ENCODE peak calls at places on chromosome 4, in six cellular contexts. P, U, I, A, D and X are unnamed samples.

GRCh38 chr4:146975535-146975934 is 29.9 kb upstream of the TTC29 start:
- DNase-seq in P (no peak), U (no peak), I (no peak), A (no peak), D (no peak), X (no peak)

GRCh38 chr4:98793658-98794057 is 135.2 kb upstream of the TSPAN5 start:
- DNase-seq in P (no peak), U (no peak), I (no peak), A (no peak), D (no peak), X (no peak)

GRCh38 chr4:78298618-78299017 is 241.5 kb downstream of the FRAS1 start:
- DNase-seq in P (no peak), U (no peak), I (no peak), A (no peak), D (no peak), X (no peak)

GRCh38 chr4:87651941-87652340 is 1.9 kb downstream of the DMP1 start:
- DNase-seq in P (no peak), U (no peak), I (no peak), A (no peak), D (no peak), X (no peak)

GRCh38 chr4:80471701-80472100 is 136.2 kb downstream of the CFAP299 start:
- DNase-seq in P (peak; percentile 11), U (peak; percentile 52), I (no peak), A (no peak), D (no peak), X (peak; percentile 70)

GRCh38 chr4:114658776-114659175 is 60.2 kb downstream of the UGT8 start:
- DNase-seq in P (no peak), U (no peak), I (no peak), A (no peak), D (no peak), X (no peak)

GRCh38 chr4:92305148-92305877 is 1.5 kb downstream of the GRID2 start:
- DNase-seq in P (peak; percentile 54), U (peak; percentile 43), I (no peak), A (no peak), D (no peak), X (peak; percentile 25)

GRCh38 chr4:146370841-146371240 is 150.9 kb downstream of the SLC10A7 start:
- DNase-seq in P (no peak), U (no peak), I (no peak), A (no peak), D (no peak), X (no peak)

GRCh38 chr4:19945979-19946380 is 305.7 kb upstream of the SLIT2 start:
- DNase-seq in P (peak; percentile 96), U (no peak), I (no peak), A (no peak), D (no peak), X (no peak)

GRCh38 chr4:27017623-27018022 is 157.0 kb downstream of the STIM2 start:
- DNase-seq in P (no peak), U (no peak), I (no peak), A (no peak), D (no peak), X (no peak)

GRCh38 chr4:41318839-41319530 is 62.3 kb downstream of the UCHL1 start:
- DNase-seq in P (no peak), U (no peak), I (no peak), A (no peak), D (no peak), X (peak; percentile 2)

GRCh38 chr4:17623451-17624001 is 9.1 kb downstream of the MED28 start:
- DNase-seq in P (no peak), U (no peak), I (no peak), A (no peak), D (no peak), X (no peak)

GRCh38 chr4:112099701-112100289 is 45.5 kb upstream of the FAM241A start:
- DNase-seq in P (peak; percentile 79), U (no peak), I (peak; percentile 72), A (no peak), D (no peak), X (peak; percentile 57)

GRCh38 chr4:159776915-159777314 is 674.0 kb downstream of the RAPGEF2 start:
- DNase-seq in P (no peak), U (no peak), I (no peak), A (no peak), D (no peak), X (no peak)

GRCh38 chr4:169106696-169107229 is 96.7 kb upstream of the CBR4 start:
- DNase-seq in P (no peak), U (no peak), I (no peak), A (no peak), D (no peak), X (no peak)

GRCh38 chr4:185734214-185734613 is 77.8 kb downstream of the SORBS2 start:
- DNase-seq in P (no peak), U (no peak), I (no peak), A (no peak), D (no peak), X (no peak)

GRCh38 chr4:151530230-151530629 is 121.3 kb downstream of the FHIP1A start:
- DNase-seq in P (no peak), U (no peak), I (no peak), A (no peak), D (no peak), X (no peak)

DNA sequence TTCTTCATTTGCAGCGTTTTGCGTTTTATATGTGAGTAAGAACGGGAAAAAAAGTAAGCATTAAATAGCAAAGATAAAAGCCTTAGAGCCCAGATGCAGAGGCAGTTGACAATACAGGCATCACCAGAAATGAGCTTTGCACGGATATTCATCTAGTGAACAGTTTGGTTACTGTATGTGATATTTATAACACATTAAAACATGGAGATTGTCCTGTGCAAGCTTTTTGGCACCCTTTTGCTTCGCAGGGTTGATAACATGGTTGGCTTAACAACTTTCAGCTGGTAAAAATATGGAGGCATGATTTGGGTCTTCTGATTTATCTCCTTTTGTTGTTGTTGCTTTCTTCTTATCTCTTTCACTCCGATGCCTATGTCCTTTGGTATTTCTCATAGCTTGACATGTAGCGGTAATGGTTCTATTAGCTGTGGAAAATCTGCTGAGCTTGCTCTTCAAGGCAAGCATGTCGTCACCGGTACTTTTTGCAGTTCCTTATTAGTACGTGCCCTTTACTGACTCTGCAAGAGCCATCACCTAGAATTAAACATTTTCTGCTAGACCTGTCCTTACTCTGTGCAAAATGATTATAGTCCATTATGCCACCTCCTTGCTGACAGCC is 102.9 kb downstream of the PCDH7 start:
- DNase-seq in P (no peak), U (no peak), I (no peak), A (no peak), D (no peak), X (no peak)
- H3K4me3 ChIP-seq in P (no peak overlapping the region), U (no peak overlapping the region), I (no peak overlapping the region), A (no peak overlapping the region), D (no peak overlapping the region), X (no peak overlapping the region)

GRCh38 chr4:82903737-82904136 is 3.2 kb downstream of the THAP9 start:
- DNase-seq in P (no peak), U (no peak), I (no peak), A (no peak), D (no peak), X (no peak)

GRCh38 chr4:82909326-82909725 is 8.8 kb downstream of the THAP9 start:
- DNase-seq in P (no peak), U (no peak), I (no peak), A (no peak), D (no peak), X (peak; percentile 32)

GRCh38 chr4:82901129-82901718 is 689 bp downstream of the THAP9 start:
- DNase-seq in P (no peak), U (no peak), I (no peak), A (no peak), D (no peak), X (no peak)

GRCh38 chr4:82906469-82906868 is 5.9 kb downstream of the THAP9 start:
- DNase-seq in P (no peak), U (no peak), I (no peak), A (no peak), D (no peak), X (no peak)

DNA sequence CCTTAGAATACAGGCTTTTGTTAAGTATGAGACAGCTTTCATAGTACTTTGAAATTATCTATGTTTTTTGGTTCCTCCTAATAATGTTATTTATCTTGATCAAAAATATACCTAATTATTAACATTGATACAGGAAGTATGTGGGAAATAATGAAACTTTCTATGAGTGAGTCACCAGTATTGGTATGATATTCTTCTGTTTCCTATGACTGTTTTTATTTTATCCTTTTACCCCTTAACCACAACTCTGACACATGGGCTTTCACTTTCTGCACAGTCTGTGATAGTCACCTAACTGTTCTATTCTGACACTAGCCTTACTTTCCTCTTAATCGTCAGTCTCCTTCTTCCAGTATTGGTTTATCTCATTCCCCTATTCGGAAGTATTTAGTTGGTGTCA is 4.7 kb downstream of the THAP9 start:
- DNase-seq in P (peak; percentile 17), U (no peak), I (no peak), A (no peak), D (no peak), X (peak; percentile 22)
- H3K4me3 ChIP-seq in P (no peak overlapping the region), U (no peak overlapping the region), I (no peak overlapping the region), A (no peak overlapping the region), D (no peak overlapping the region), X (no peak overlapping the region)

GRCh38 chr4:54542540-54543041 is 115.2 kb upstream of the KIT start:
- DNase-seq in P (peak; percentile 11), U (no peak), I (no peak), A (no peak), D (no peak), X (no peak)
- H3K4me3 ChIP-seq in P (no peak overlapping the region), U (no peak overlapping the region), I (no peak overlapping the region), A (no peak overlapping the region), D (no peak overlapping the region), X (no peak overlapping the region)

DNA sequence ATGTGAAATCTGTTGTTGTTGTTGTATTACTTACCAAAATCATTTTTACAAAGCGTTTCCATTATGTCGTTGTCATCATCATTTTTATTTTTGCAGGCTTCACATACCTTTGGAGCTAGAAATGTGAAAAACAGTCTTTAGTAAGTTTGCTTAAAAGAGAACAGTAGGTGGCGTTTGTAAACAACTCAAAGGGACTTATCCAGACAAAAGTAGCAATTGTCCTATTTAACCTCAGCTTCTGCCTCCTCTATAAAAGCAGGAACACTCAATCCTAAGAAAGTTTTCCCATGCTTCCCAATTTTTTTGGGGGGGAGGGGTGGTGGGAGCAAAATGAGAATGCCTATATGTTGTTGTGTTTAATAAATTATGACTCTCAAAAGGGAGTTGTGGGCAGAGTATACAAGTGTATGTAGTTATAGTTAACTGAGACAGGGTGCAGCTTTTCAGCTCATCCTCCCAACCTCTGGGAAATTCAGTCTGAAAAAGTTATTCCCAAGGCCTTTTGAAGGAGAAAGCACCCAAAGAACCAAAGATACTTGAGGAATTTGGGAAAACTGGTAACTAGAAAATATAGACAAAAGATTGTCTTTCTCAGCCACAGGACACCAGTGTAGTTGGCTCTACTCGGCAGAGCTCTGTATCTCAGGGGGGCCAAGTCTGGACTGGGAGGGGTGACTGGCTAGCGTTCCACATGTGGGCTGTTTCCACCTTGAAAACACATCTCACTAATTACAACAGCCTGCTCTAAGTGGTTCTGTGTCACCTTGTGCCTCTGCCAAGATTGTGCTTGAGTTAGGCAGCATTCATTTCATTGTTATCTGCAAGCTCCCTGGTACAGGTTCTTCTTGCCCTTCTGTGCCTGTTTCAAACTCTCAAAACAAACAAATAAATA is 2.8 kb downstream of the SFRP2 start:
- DNase-seq in P (peak; percentile 52), U (no peak), I (peak; percentile 68), A (no peak), D (no peak), X (peak; percentile 17)
- H3K4me3 ChIP-seq in P (no peak overlapping the region), U (no peak overlapping the region), I (no peak overlapping the region), A (no peak overlapping the region), D (no peak overlapping the region), X (no peak overlapping the region)